ENCODE peak calls at places on chromosomes 16 and 17, in seven cellular contexts. One of them, this sample, is unnamed.
A peak's percentile ranks its signal among the peaks of the same experiment; 100 is the strongest.

GRCh38 chr17:27945333-27945616 is 52.1 kb upstream of the LYRM9 start:
- DNase-seq in lower lobe of right lung: no peak
- DNase-seq in CD8-positive, alpha-beta T cell: no peak
- DNase-seq in lower leg skin: no peak
- DNase-seq in mucosa of descending colon: no peak
- DNase-seq in uterus: no peak
- DNase-seq in A549: no peak
- DNase-seq in this sample: no peak

GRCh38 chr16:57083469-57083868 is 8.9 kb upstream of the CPNE2 start:
- DNase-seq in lower lobe of right lung: no peak
- DNase-seq in CD8-positive, alpha-beta T cell: no peak
- DNase-seq in lower leg skin: no peak
- DNase-seq in mucosa of descending colon: no peak
- DNase-seq in uterus: no peak
- DNase-seq in A549: no peak
- DNase-seq in this sample: no peak

GRCh38 chr17:4565209-4566141 is 5.1 kb upstream of the GGT6 start:
- DNase-seq in lower lobe of right lung: peak; percentile 73
- DNase-seq in CD8-positive, alpha-beta T cell: no peak
- DNase-seq in lower leg skin: no peak
- DNase-seq in mucosa of descending colon: peak; percentile 76
- DNase-seq in uterus: peak; percentile 52
- DNase-seq in A549: peak; percentile 92
- DNase-seq in this sample: peak; percentile 69

GRCh38 chr16:77711775-77712174 is 10.5 kb upstream of the NUDT7 start:
- DNase-seq in lower lobe of right lung: no peak
- DNase-seq in CD8-positive, alpha-beta T cell: no peak
- DNase-seq in lower leg skin: no peak
- DNase-seq in mucosa of descending colon: peak; percentile 46
- DNase-seq in uterus: no peak
- DNase-seq in A549: no peak
- DNase-seq in this sample: no peak

GRCh38 chr16:23842137-23842600 is 6.4 kb downstream of the PRKCB start:
- DNase-seq in lower lobe of right lung: no peak
- DNase-seq in CD8-positive, alpha-beta T cell: no peak
- DNase-seq in lower leg skin: no peak
- DNase-seq in mucosa of descending colon: no peak
- DNase-seq in uterus: no peak
- DNase-seq in A549: no peak
- DNase-seq in this sample: no peak

GRCh38 chr17:10292057-10292931 is 80.5 kb downstream of the MYH13 start:
- DNase-seq in lower lobe of right lung: no peak
- DNase-seq in CD8-positive, alpha-beta T cell: no peak
- DNase-seq in lower leg skin: peak; percentile 84
- DNase-seq in mucosa of descending colon: no peak
- DNase-seq in uterus: peak; percentile 59
- DNase-seq in A549: no peak
- DNase-seq in this sample: peak; percentile 79

GRCh38 chr17:65287040-65287439 is 149.9 kb downstream of the RGS9 start:
- DNase-seq in lower lobe of right lung: no peak
- DNase-seq in CD8-positive, alpha-beta T cell: no peak
- DNase-seq in lower leg skin: peak; percentile 34
- DNase-seq in mucosa of descending colon: no peak
- DNase-seq in uterus: no peak
- DNase-seq in A549: no peak
- DNase-seq in this sample: no peak

GRCh38 chr17:33202011-33202410 is 91.1 kb downstream of the ASIC2 start:
- DNase-seq in lower lobe of right lung: no peak
- DNase-seq in CD8-positive, alpha-beta T cell: no peak
- DNase-seq in lower leg skin: peak; percentile 56
- DNase-seq in mucosa of descending colon: no peak
- DNase-seq in uterus: no peak
- DNase-seq in A549: no peak
- DNase-seq in this sample: no peak

GRCh38 chr16:50371936-50372595 is 3.3 kb upstream of the BRD7 start:
- DNase-seq in lower lobe of right lung: no peak
- DNase-seq in CD8-positive, alpha-beta T cell: no peak
- DNase-seq in lower leg skin: no peak
- DNase-seq in mucosa of descending colon: no peak
- DNase-seq in uterus: no peak
- DNase-seq in A549: no peak
- DNase-seq in this sample: no peak

GRCh38 chr17:21272881-21273839 is 11.4 kb upstream of the MAP2K3 start:
- DNase-seq in lower lobe of right lung: no peak
- DNase-seq in CD8-positive, alpha-beta T cell: no peak
- DNase-seq in lower leg skin: peak; percentile 84
- DNase-seq in mucosa of descending colon: peak; percentile 69
- DNase-seq in uterus: no peak
- DNase-seq in A549: no peak
- DNase-seq in this sample: no peak

GRCh38 chr17:38958756-38959155 is 8.4 kb downstream of the FBXO47 start:
- DNase-seq in lower lobe of right lung: no peak
- DNase-seq in CD8-positive, alpha-beta T cell: no peak
- DNase-seq in lower leg skin: no peak
- DNase-seq in mucosa of descending colon: no peak
- DNase-seq in uterus: no peak
- DNase-seq in A549: no peak
- DNase-seq in this sample: no peak

GRCh38 chr16:79862601-79863000 is 262.1 kb upstream of the MAF start:
- DNase-seq in lower lobe of right lung: no peak
- DNase-seq in CD8-positive, alpha-beta T cell: no peak
- DNase-seq in lower leg skin: no peak
- DNase-seq in mucosa of descending colon: no peak
- DNase-seq in uterus: no peak
- DNase-seq in A549: no peak
- DNase-seq in this sample: no peak

GRCh38 chr16:11697319-11697718 is 29.1 kb downstream of the SNN start:
- DNase-seq in lower lobe of right lung: no peak
- DNase-seq in CD8-positive, alpha-beta T cell: no peak
- DNase-seq in lower leg skin: peak; percentile 48
- DNase-seq in mucosa of descending colon: no peak
- DNase-seq in uterus: no peak
- DNase-seq in A549: no peak
- DNase-seq in this sample: no peak

GRCh38 chr17:50087912-50088405 is 7.2 kb upstream of the PDK2 start:
- DNase-seq in lower lobe of right lung: peak; percentile 35
- DNase-seq in CD8-positive, alpha-beta T cell: no peak
- DNase-seq in lower leg skin: no peak
- DNase-seq in mucosa of descending colon: no peak
- DNase-seq in uterus: no peak
- DNase-seq in A549: no peak
- DNase-seq in this sample: no peak

GRCh38 chr17:42249681-42250446 is 26.3 kb downstream of the STAT5B start:
- DNase-seq in lower lobe of right lung: no peak
- DNase-seq in CD8-positive, alpha-beta T cell: peak; percentile 13
- DNase-seq in lower leg skin: no peak
- DNase-seq in mucosa of descending colon: no peak
- DNase-seq in uterus: no peak
- DNase-seq in A549: no peak
- DNase-seq in this sample: no peak

GRCh38 chr17:42248351-42249179 is 27.6 kb downstream of the STAT5B start:
- DNase-seq in lower lobe of right lung: peak; percentile 75
- DNase-seq in CD8-positive, alpha-beta T cell: peak; percentile 60
- DNase-seq in lower leg skin: peak; percentile 93
- DNase-seq in mucosa of descending colon: peak; percentile 76
- DNase-seq in uterus: peak; percentile 78
- DNase-seq in A549: no peak
- DNase-seq in this sample: no peak

GRCh38 chr17:42253601-42254000 is 22.6 kb downstream of the STAT5B start:
- DNase-seq in lower lobe of right lung: no peak
- DNase-seq in CD8-positive, alpha-beta T cell: no peak
- DNase-seq in lower leg skin: no peak
- DNase-seq in mucosa of descending colon: no peak
- DNase-seq in uterus: no peak
- DNase-seq in A549: no peak
- DNase-seq in this sample: no peak

GRCh38 chr17:42252528-42253172 is 23.5 kb downstream of the STAT5B start:
- DNase-seq in lower lobe of right lung: no peak
- DNase-seq in CD8-positive, alpha-beta T cell: no peak
- DNase-seq in lower leg skin: no peak
- DNase-seq in mucosa of descending colon: no peak
- DNase-seq in uterus: no peak
- DNase-seq in A549: no peak
- DNase-seq in this sample: no peak

GRCh38 chr17:42251115-42251514 is 25.1 kb downstream of the STAT5B start:
- DNase-seq in lower lobe of right lung: no peak
- DNase-seq in CD8-positive, alpha-beta T cell: no peak
- DNase-seq in lower leg skin: no peak
- DNase-seq in mucosa of descending colon: no peak
- DNase-seq in uterus: no peak
- DNase-seq in A549: peak; percentile 48
- DNase-seq in this sample: no peak
- TF ChIP-seq CTCF in lower lobe of right lung: no peak
- TF ChIP-seq CTCF in CD8-positive, alpha-beta T cell: no peak
- TF ChIP-seq CTCF in lower leg skin: no peak
- TF ChIP-seq CTCF in mucosa of descending colon: no peak
- TF ChIP-seq CTCF in uterus: no peak
- TF ChIP-seq CTCF in A549: peak; percentile 46
- TF ChIP-seq CTCF in this sample: peak; percentile 33

GRCh38 chr17:42253173-42253545 is 23.0 kb downstream of the STAT5B start:
- DNase-seq in lower lobe of right lung: no peak
- DNase-seq in CD8-positive, alpha-beta T cell: no peak
- DNase-seq in lower leg skin: no peak
- DNase-seq in mucosa of descending colon: no peak
- DNase-seq in uterus: no peak
- DNase-seq in A549: no peak
- DNase-seq in this sample: no peak
- H3K4me3 ChIP-seq in lower lobe of right lung: no peak overlapping the region
- H3K4me3 ChIP-seq in CD8-positive, alpha-beta T cell: no peak overlapping the region
- H3K4me3 ChIP-seq in lower leg skin: no peak overlapping the region
- H3K4me3 ChIP-seq in mucosa of descending colon: no peak overlapping the region
- H3K4me3 ChIP-seq in uterus: no peak overlapping the region
- H3K4me3 ChIP-seq in A549: no peak overlapping the region
- H3K4me3 ChIP-seq in this sample: no peak overlapping the region

GRCh38 chr17:5793899-5794298 is 209.6 kb upstream of the NLRP1 start:
- DNase-seq in lower lobe of right lung: no peak
- DNase-seq in CD8-positive, alpha-beta T cell: no peak
- DNase-seq in lower leg skin: no peak
- DNase-seq in mucosa of descending colon: no peak
- DNase-seq in uterus: no peak
- DNase-seq in A549: no peak
- DNase-seq in this sample: no peak
- TF ChIP-seq CTCF in lower lobe of right lung: no peak
- TF ChIP-seq CTCF in CD8-positive, alpha-beta T cell: no peak
- TF ChIP-seq CTCF in lower leg skin: no peak
- TF ChIP-seq CTCF in mucosa of descending colon: no peak
- TF ChIP-seq CTCF in uterus: no peak
- TF ChIP-seq CTCF in A549: no peak
- TF ChIP-seq CTCF in this sample: no peak

GRCh38 chr17:31320791-31321190 is 631 bp downstream of the EVI2A start:
- DNase-seq in lower lobe of right lung: no peak
- DNase-seq in CD8-positive, alpha-beta T cell: no peak
- DNase-seq in lower leg skin: no peak
- DNase-seq in mucosa of descending colon: no peak
- DNase-seq in uterus: no peak
- DNase-seq in A549: no peak
- DNase-seq in this sample: no peak

GRCh38 chr17:31319253-31319661 is 2.2 kb downstream of the EVI2A start:
- DNase-seq in lower lobe of right lung: no peak
- DNase-seq in CD8-positive, alpha-beta T cell: no peak
- DNase-seq in lower leg skin: no peak
- DNase-seq in mucosa of descending colon: no peak
- DNase-seq in uterus: no peak
- DNase-seq in A549: no peak
- DNase-seq in this sample: no peak

GRCh38 chr17:31320231-31320630 is 1.2 kb downstream of the EVI2A start:
- DNase-seq in lower lobe of right lung: no peak
- DNase-seq in CD8-positive, alpha-beta T cell: no peak
- DNase-seq in lower leg skin: no peak
- DNase-seq in mucosa of descending colon: no peak
- DNase-seq in uterus: no peak
- DNase-seq in A549: no peak
- DNase-seq in this sample: no peak

GRCh38 chr17:31321481-31321880 is at the start of gene EVI2A:
- DNase-seq in lower lobe of right lung: peak; percentile 57
- DNase-seq in CD8-positive, alpha-beta T cell: peak; percentile 57
- DNase-seq in lower leg skin: no peak
- DNase-seq in mucosa of descending colon: peak; percentile 31
- DNase-seq in uterus: no peak
- DNase-seq in A549: no peak
- DNase-seq in this sample: no peak

GRCh38 chr17:31318298-31319190 is 2.9 kb downstream of the EVI2A start:
- DNase-seq in lower lobe of right lung: no peak
- DNase-seq in CD8-positive, alpha-beta T cell: peak; percentile 12
- DNase-seq in lower leg skin: no peak
- DNase-seq in mucosa of descending colon: peak; percentile 45
- DNase-seq in uterus: peak; percentile 63
- DNase-seq in A549: no peak
- DNase-seq in this sample: no peak
- H3K4me3 ChIP-seq in lower lobe of right lung: peak overlapping the region; percentile 45
- H3K4me3 ChIP-seq in CD8-positive, alpha-beta T cell: peak overlapping the region; percentile 83
- H3K4me3 ChIP-seq in lower leg skin: no peak overlapping the region
- H3K4me3 ChIP-seq in mucosa of descending colon: no peak overlapping the region
- H3K4me3 ChIP-seq in uterus: peak overlapping the region; percentile 22
- H3K4me3 ChIP-seq in A549: no peak overlapping the region
- H3K4me3 ChIP-seq in this sample: no peak overlapping the region

GRCh38 chr17:29115906-29116651 is 64.1 kb downstream of the MYO18A start:
- DNase-seq in lower lobe of right lung: no peak
- DNase-seq in CD8-positive, alpha-beta T cell: no peak
- DNase-seq in lower leg skin: no peak
- DNase-seq in mucosa of descending colon: no peak
- DNase-seq in uterus: no peak
- DNase-seq in A549: peak; percentile 78
- DNase-seq in this sample: no peak

GRCh38 chr17:29115435-29115834 is 64.8 kb downstream of the MYO18A start:
- DNase-seq in lower lobe of right lung: no peak
- DNase-seq in CD8-positive, alpha-beta T cell: no peak
- DNase-seq in lower leg skin: no peak
- DNase-seq in mucosa of descending colon: no peak
- DNase-seq in uterus: no peak
- DNase-seq in A549: no peak
- DNase-seq in this sample: no peak

GRCh38 chr17:29119265-29119664 is 60.9 kb downstream of the MYO18A start:
- DNase-seq in lower lobe of right lung: no peak
- DNase-seq in CD8-positive, alpha-beta T cell: no peak
- DNase-seq in lower leg skin: no peak
- DNase-seq in mucosa of descending colon: no peak
- DNase-seq in uterus: no peak
- DNase-seq in A549: no peak
- DNase-seq in this sample: no peak

GRCh38 chr17:29116652-29117439 is 63.4 kb downstream of the MYO18A start:
- DNase-seq in lower lobe of right lung: peak; percentile 90
- DNase-seq in CD8-positive, alpha-beta T cell: peak; percentile 58
- DNase-seq in lower leg skin: peak; percentile 95
- DNase-seq in mucosa of descending colon: peak; percentile 80
- DNase-seq in uterus: peak; percentile 68
- DNase-seq in A549: peak; percentile 82
- DNase-seq in this sample: no peak

GRCh38 chr17:29117440-29117753 is 62.8 kb downstream of the MYO18A start:
- DNase-seq in lower lobe of right lung: no peak
- DNase-seq in CD8-positive, alpha-beta T cell: no peak
- DNase-seq in lower leg skin: no peak
- DNase-seq in mucosa of descending colon: no peak
- DNase-seq in uterus: no peak
- DNase-seq in A549: no peak
- DNase-seq in this sample: no peak
- TF ChIP-seq CTCF in lower lobe of right lung: peak; percentile 9
- TF ChIP-seq CTCF in CD8-positive, alpha-beta T cell: no peak
- TF ChIP-seq CTCF in lower leg skin: no peak
- TF ChIP-seq CTCF in mucosa of descending colon: no peak
- TF ChIP-seq CTCF in uterus: no peak
- TF ChIP-seq CTCF in A549: no peak
- TF ChIP-seq CTCF in this sample: peak; percentile 57

GRCh38 chr17:47847341-47848197 is 3.4 kb downstream of the SP6 start:
- DNase-seq in lower lobe of right lung: no peak
- DNase-seq in CD8-positive, alpha-beta T cell: no peak
- DNase-seq in lower leg skin: no peak
- DNase-seq in mucosa of descending colon: no peak
- DNase-seq in uterus: no peak
- DNase-seq in A549: no peak
- DNase-seq in this sample: no peak
- H3K4me3 ChIP-seq in lower lobe of right lung: no peak overlapping the region
- H3K4me3 ChIP-seq in CD8-positive, alpha-beta T cell: no peak overlapping the region
- H3K4me3 ChIP-seq in lower leg skin: no peak overlapping the region
- H3K4me3 ChIP-seq in mucosa of descending colon: no peak overlapping the region
- H3K4me3 ChIP-seq in uterus: no peak overlapping the region
- H3K4me3 ChIP-seq in A549: no peak overlapping the region
- H3K4me3 ChIP-seq in this sample: no peak overlapping the region